ENCODE peak calls at places on chromosome 1, in six cellular contexts. S is A549, U is IMR-90, H is K562, O is GM12878, R is HepG2. K is an unnamed sample.

GRCh38 chr1:116256875-116257823 is 115.9 kb upstream of the ATP1A1 start:
- DNase-seq in S (no peak), U (no peak), H (no peak), O (peak), R (no peak), K (no peak)

GRCh38 chr1:8746554-8746953 is 70.9 kb downstream of the RERE start:
- DNase-seq in S (no peak), U (peak), H (no peak), O (no peak), R (no peak), K (no peak)

GRCh38 chr1:236982380-236982779 is 21.9 kb downstream of the MT1HL1 start:
- DNase-seq in S (no peak), U (no peak), H (no peak), O (no peak), R (no peak), K (no peak)

GRCh38 chr1:17603091-17603841 is 63.8 kb downstream of the ARHGEF10L start:
- DNase-seq in S (no peak), U (no peak), H (no peak), O (no peak), R (no peak), K (no peak)

GRCh38 chr1:111221633-111222286 is 5.8 kb upstream of the CHI3L2 start:
- DNase-seq in S (no peak), U (peak), H (no peak), O (peak), R (no peak), K (no peak)

GRCh38 chr1:156119503-156120209 is 5.1 kb downstream of the LMNA start:
- DNase-seq in S (no peak), U (peak), H (peak), O (no peak), R (no peak), K (no peak)

GRCh38 chr1:47618830-47619229 is 181.0 kb downstream of the FOXD2 start:
- DNase-seq in S (no peak), U (no peak), H (no peak), O (no peak), R (no peak), K (no peak)

GRCh38 chr1:58401991-58402390 is 144.5 kb downstream of the OMA1 start:
- DNase-seq in S (no peak), U (no peak), H (no peak), O (no peak), R (no peak), K (no peak)

GRCh38 chr1:208252126-208252853 is 8.1 kb upstream of the PLXNA2 start:
- DNase-seq in S (peak), U (no peak), H (peak), O (no peak), R (peak), K (peak)

GRCh38 chr1:27607239-27607804 is 3.4 kb upstream of the AHDC1 start:
- DNase-seq in S (no peak), U (no peak), H (peak), O (no peak), R (peak), K (peak)

GRCh38 chr1:143680304-143680703 is 291.5 kb downstream of the FAM72C start:
- DNase-seq in S (no peak), U (no peak), H (no peak), O (no peak), R (no peak), K (no peak)

GRCh38 chr1:70509996-70510876 is 99.2 kb downstream of the CTH start:
- DNase-seq in S (peak), U (peak), H (peak), O (peak), R (peak), K (no peak)

GRCh38 chr1:31625180-31625514 is 7.7 kb downstream of the HCRTR1 start:
- DNase-seq in S (no peak), U (no peak), H (no peak), O (no peak), R (no peak), K (no peak)

DNA sequence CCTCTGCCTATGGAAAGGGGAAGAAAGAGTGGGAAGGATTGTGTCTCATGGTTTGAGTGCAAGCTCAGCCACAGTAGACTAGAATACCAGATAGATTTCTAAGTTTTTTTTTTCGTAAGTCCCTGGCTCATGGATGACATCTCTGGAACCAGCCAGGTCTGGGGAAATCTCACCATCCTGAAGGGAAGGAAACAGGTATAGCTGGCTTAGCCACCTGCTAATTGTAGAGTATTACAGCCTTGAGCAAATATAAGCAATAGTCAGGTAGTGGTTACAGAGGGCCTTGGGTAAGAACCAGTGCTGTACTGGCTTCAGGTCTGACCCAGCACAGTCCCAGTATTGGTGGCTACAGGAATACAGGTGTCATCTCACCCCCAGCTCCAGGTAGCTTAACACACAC is 500.9 kb upstream of the PRMT6 start:
- DNase-seq in S (no peak), U (no peak), H (no peak), O (no peak), R (no peak), K (no peak)
- TF ChIP-seq USF2 in S (no peak), U (no peak), H (no peak), O (no peak), R (no peak), K (no peak)

GRCh38 chr1:20200966-20201365 is 14.6 kb upstream of the PLA2G2C start:
- DNase-seq in S (no peak), U (no peak), H (no peak), O (no peak), R (no peak), K (no peak)
- TF ChIP-seq USF2 in S (no peak), U (no peak), H (no peak), O (no peak), R (no peak), K (no peak)

DNA sequence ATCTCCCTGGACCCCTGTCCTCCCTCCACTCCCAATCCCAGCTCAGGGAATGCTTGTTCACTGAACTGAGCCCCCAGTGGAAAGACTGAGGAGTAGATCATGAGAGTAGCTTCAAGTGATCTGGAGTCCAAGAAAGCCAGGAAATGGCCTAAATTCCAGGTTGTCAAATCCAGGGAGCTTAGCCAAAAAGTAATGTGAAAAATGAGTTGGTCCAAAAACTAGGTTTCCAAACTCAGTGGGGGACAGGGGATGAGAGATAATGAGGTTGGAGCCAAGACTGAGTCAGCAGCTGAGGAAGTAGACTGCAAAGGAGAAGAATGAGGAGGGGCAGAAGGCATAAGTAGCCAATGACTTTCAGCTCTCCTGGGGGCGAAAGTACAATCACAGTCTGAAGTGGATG is 284.1 kb upstream of the BEND5 start:
- DNase-seq in S (no peak), U (no peak), H (no peak), O (no peak), R (no peak), K (no peak)
- TF ChIP-seq USF2 in S (no peak), U (no peak), H (no peak), O (no peak), R (no peak), K (no peak)

GRCh38 chr1:3907621-3908165 is 7.6 kb upstream of the C1orf174 start:
- DNase-seq in S (no peak), U (no peak), H (no peak), O (no peak), R (no peak), K (no peak)

GRCh38 chr1:3906672-3907020 is 6.6 kb upstream of the C1orf174 start:
- DNase-seq in S (no peak), U (no peak), H (no peak), O (no peak), R (no peak), K (no peak)

GRCh38 chr1:3905953-3906671 is 6.0 kb upstream of the C1orf174 start:
- DNase-seq in S (no peak), U (no peak), H (peak), O (no peak), R (no peak), K (no peak)

GRCh38 chr1:3905266-3905952 is 5.3 kb upstream of the C1orf174 start:
- DNase-seq in S (no peak), U (no peak), H (no peak), O (no peak), R (no peak), K (no peak)

GRCh38 chr1:3907031-3907534 is 7.0 kb upstream of the C1orf174 start:
- DNase-seq in S (no peak), U (no peak), H (peak), O (no peak), R (no peak), K (no peak)
- TF ChIP-seq USF2 in S (no peak), U (no peak), H (no peak), O (no peak), R (no peak), K (no peak)

DNA sequence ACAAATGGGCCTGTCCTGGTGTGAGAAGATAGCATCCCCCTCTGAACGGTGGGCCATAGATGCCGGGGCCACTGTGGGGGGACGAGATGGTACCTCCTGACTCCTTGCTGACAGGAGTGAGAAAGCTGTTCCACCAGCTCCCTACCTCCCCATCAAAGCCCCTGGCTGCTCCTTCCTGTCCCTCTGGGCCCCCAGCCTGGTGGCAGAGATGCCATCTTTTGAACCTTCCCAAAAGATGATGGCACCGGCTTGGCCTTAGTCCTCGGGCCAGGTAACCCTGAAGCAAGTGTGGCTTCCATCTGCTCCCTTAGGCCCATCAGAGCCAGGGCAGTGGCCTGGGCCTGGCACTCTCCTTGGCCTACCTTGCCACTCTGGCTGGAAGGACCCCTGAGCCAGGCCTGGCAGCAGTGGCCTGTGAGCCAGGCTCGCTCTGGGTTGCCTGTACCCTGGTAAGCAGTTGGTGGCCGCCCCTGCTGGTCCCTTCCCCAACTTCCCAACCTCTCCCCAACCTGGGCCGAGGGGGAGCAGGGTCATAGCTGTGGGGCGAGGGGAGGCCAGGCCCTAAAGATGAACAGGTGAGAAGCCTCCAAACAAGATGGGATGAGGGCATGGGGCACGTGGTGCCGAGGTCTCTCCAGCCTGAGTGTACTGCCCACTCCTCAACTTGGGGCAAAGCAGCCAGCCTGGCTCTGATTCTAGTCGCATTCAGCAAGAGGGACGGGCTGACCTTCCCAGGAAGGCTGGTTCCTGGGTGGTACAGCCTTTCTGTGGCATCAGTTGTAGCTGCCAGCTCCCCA is 34.7 kb downstream of the ZBTB17 start:
- DNase-seq in S (no peak), U (no peak), H (no peak), O (no peak), R (no peak), K (no peak)
- TF ChIP-seq USF2 in S (no peak), U (no peak), H (no peak), O (no peak), R (no peak), K (no peak)

GRCh38 chr1:155085504-155086181 is 7.0 kb downstream of the EFNA3 start:
- DNase-seq in S (no peak), U (peak), H (peak), O (no peak), R (no peak), K (peak)

GRCh38 chr1:155082301-155082940 is 3.8 kb downstream of the EFNA3 start:
- DNase-seq in S (no peak), U (no peak), H (no peak), O (no peak), R (no peak), K (no peak)

GRCh38 chr1:155084722-155085503 is 6.3 kb downstream of the EFNA3 start:
- DNase-seq in S (peak), U (peak), H (peak), O (peak), R (peak), K (peak)

GRCh38 chr1:155082941-155083541 is 4.4 kb downstream of the EFNA3 start:
- DNase-seq in S (no peak), U (no peak), H (no peak), O (no peak), R (no peak), K (no peak)

GRCh38 chr1:155083865-155084721 is 5.5 kb downstream of the EFNA3 start:
- DNase-seq in S (no peak), U (no peak), H (no peak), O (no peak), R (peak), K (no peak)
- TF ChIP-seq USF2 in S (no peak), U (no peak), H (no peak), O (no peak), R (no peak), K (no peak)

GRCh38 chr1:220983877-220984635 is 104.8 kb downstream of the HLX start:
- DNase-seq in S (no peak), U (no peak), H (no peak), O (no peak), R (peak), K (peak)
- TF ChIP-seq USF2 in S (no peak), U (no peak), H (no peak), O (no peak), R (no peak), K (no peak)

K was measured in WTC11.